ENCODE peak calls at places on chromosomes 16 and 17, in seven cellular contexts. G is amniotic epithelial cell; X is CD4-positive, CD25-positive, alpha-beta regulatory T cell; E is dorsolateral prefrontal cortex; Q is MG63; P is B cell; L is M059J. V is an unnamed sample.

GRCh38 chr16:53915452-53916160 is 211.7 kb downstream of the FTO start:
- DNase-seq in G (peak; percentile 86), X (no peak), E (no peak), Q (no peak), P (no peak), L (no peak), V (no peak)

GRCh38 chr17:56690441-56691291 is 97.2 kb downstream of the NOG start:
- DNase-seq in G (no peak), X (no peak), E (no peak), Q (peak; percentile 55), P (no peak), L (no peak), V (no peak)

GRCh38 chr16:81140930-81141780 is 45.0 kb upstream of the GCSH start:
- DNase-seq in G (no peak), X (no peak), E (no peak), Q (no peak), P (no peak), L (no peak), V (no peak)

GRCh38 chr17:77735341-77736206 is 222.9 kb upstream of the TNRC6C start:
- DNase-seq in G (peak; percentile 14), X (no peak), E (no peak), Q (peak; percentile 55), P (no peak), L (no peak), V (peak; percentile 38)

GRCh38 chr17:79415365-79415764 is 195.5 kb downstream of the RBFOX3 start:
- DNase-seq in G (no peak), X (no peak), E (no peak), Q (no peak), P (no peak), L (no peak), V (no peak)

GRCh38 chr16:55462241-55462640 is 16.8 kb upstream of the MMP2 start:
- DNase-seq in G (no peak), X (no peak), E (no peak), Q (no peak), P (no peak), L (no peak), V (no peak)

GRCh38 chr17:4715071-4715749 is 4.8 kb downstream of the ARRB2 start:
- DNase-seq in G (no peak), X (peak; percentile 24), E (no peak), Q (no peak), P (peak; percentile 59), L (no peak), V (no peak)

GRCh38 chr17:53186004-53186403 is 636.7 kb upstream of the KIF2B start:
- DNase-seq in G (no peak), X (no peak), E (no peak), Q (no peak), P (no peak), L (no peak), V (no peak)

GRCh38 chr17:57669671-57670529 is 75.2 kb downstream of the CCDC182 start:
- DNase-seq in G (no peak), X (no peak), E (peak; percentile 16), Q (no peak), P (no peak), L (no peak), V (no peak)

GRCh38 chr17:43927101-43927935 is 15.0 kb downstream of the PPY start:
- DNase-seq in G (no peak), X (no peak), E (no peak), Q (no peak), P (no peak), L (no peak), V (no peak)

GRCh38 chr17:50931003-50931878 is 65.1 kb upstream of the TOB1 start:
- DNase-seq in G (peak; percentile 90), X (peak; percentile 66), E (peak; percentile 94), Q (peak; percentile 89), P (peak; percentile 59), L (peak; percentile 79), V (peak; percentile 92)

GRCh38 chr16:50478021-50478772 is 70.0 kb upstream of the NKD1 start:
- DNase-seq in G (no peak), X (no peak), E (no peak), Q (no peak), P (no peak), L (no peak), V (no peak)

GRCh38 chr17:11719852-11720251 is 121.6 kb downstream of the DNAH9 start:
- DNase-seq in G (no peak), X (no peak), E (no peak), Q (no peak), P (no peak), L (no peak), V (no peak)

GRCh38 chr16:80041399-80041798 is 440.9 kb upstream of the MAF start:
- DNase-seq in G (no peak), X (no peak), E (no peak), Q (no peak), P (no peak), L (peak; percentile 23), V (peak; percentile 58)

GRCh38 chr16:84115919-84116719 is 623 bp downstream of the MBTPS1 start:
- DNase-seq in G (peak; percentile 56), X (no peak), E (peak; percentile 54), Q (no peak), P (no peak), L (peak; percentile 54), V (peak; percentile 55)

V was measured in EH.